ENCODE peak calls at places on chromosomes 4 and X, in six cellular contexts. S, G, R, P, Y and M are unnamed samples.

GRCh38 chr4:187060551-187060950 is 336.9 kb upstream of the FAT1 start:
- DNase-seq in S (no peak), G (no peak), R (no peak), P (no peak), Y (no peak), M (no peak)

GRCh38 chrX:15769300-15769954 is 20.9 kb upstream of the ZRSR2 start:
- DNase-seq in S (no peak), G (no peak), R (no peak), P (no peak), Y (no peak), M (no peak)

GRCh38 chr4:56857601-56858301 is 36.2 kb upstream of the SPINK2 start:
- DNase-seq in S (no peak), G (no peak), R (no peak), P (no peak), Y (no peak), M (no peak)

GRCh38 chr4:158003212-158003611 is 169.6 kb downstream of the GASK1B start:
- DNase-seq in S (no peak), G (no peak), R (no peak), P (no peak), Y (no peak), M (no peak)

GRCh38 chrX:154419688-154420401 is 8.5 kb downstream of the TAFAZZIN start:
- DNase-seq in S (no peak), G (no peak), R (peak; percentile 46), P (no peak), Y (no peak), M (no peak)

GRCh38 chr4:1763550-1764080 is 29.5 kb upstream of the FGFR3 start:
- DNase-seq in S (no peak), G (no peak), R (no peak), P (peak; percentile 23), Y (peak; percentile 54), M (no peak)

GRCh38 chrX:39618178-39618577 is 479.6 kb downstream of the BCOR start:
- DNase-seq in S (no peak), G (no peak), R (no peak), P (no peak), Y (no peak), M (no peak)

GRCh38 chr4:8101213-8101781 is 57.3 kb downstream of the ABLIM2 start:
- DNase-seq in S (no peak), G (no peak), R (peak; percentile 36), P (peak; percentile 84), Y (no peak), M (no peak)

GRCh38 chr4:173025131-173025530 is 143.5 kb upstream of the GALNT7 start:
- DNase-seq in S (peak; percentile 35), G (peak; percentile 58), R (no peak), P (peak; percentile 26), Y (peak; percentile 80), M (peak; percentile 77)

GRCh38 chr4:65599335-65599734 is 71.0 kb downstream of the EPHA5 start:
- DNase-seq in S (no peak), G (no peak), R (no peak), P (no peak), Y (peak; percentile 50), M (no peak)

GRCh38 chr4:51836531-51836930 is 6.4 kb upstream of the DCUN1D4 start:
- DNase-seq in S (no peak), G (no peak), R (no peak), P (no peak), Y (no peak), M (no peak)

GRCh38 chr4:37661643-37662221 is 24.4 kb downstream of the RELL1 start:
- DNase-seq in S (no peak), G (no peak), R (no peak), P (no peak), Y (peak; percentile 44), M (no peak)

GRCh38 chr4:77821775-77822174 is 2.6 kb upstream of the CNOT6L start:
- DNase-seq in S (no peak), G (peak; percentile 73), R (no peak), P (no peak), Y (no peak), M (peak; percentile 42)

GRCh38 chr4:70133473-70133872 is 20.6 kb upstream of the PRR27 start:
- DNase-seq in S (no peak), G (no peak), R (no peak), P (no peak), Y (no peak), M (no peak)

GRCh38 chr4:150385606-150386005 is 196.3 kb upstream of the MAB21L2 start:
- DNase-seq in S (no peak), G (no peak), R (no peak), P (no peak), Y (peak; percentile 89), M (no peak)

GRCh38 chr4:89837385-89837995 is 529 bp upstream of the SNCA start:
- DNase-seq in S (peak; percentile 5), G (no peak), R (no peak), P (no peak), Y (peak; percentile 50), M (no peak)

GRCh38 chr4:154164931-154165839 is 326.4 kb downstream of the DCHS2 start:
- DNase-seq in S (no peak), G (no peak), R (no peak), P (no peak), Y (peak; percentile 95), M (peak; percentile 51)

GRCh38 chr4:138831943-138832342 is 183.6 kb upstream of the NOCT start:
- DNase-seq in S (no peak), G (no peak), R (no peak), P (no peak), Y (no peak), M (no peak)

GRCh38 chr4:90540536-90540935 is 413.3 kb downstream of the CCSER1 start:
- DNase-seq in S (no peak), G (no peak), R (no peak), P (no peak), Y (no peak), M (no peak)

GRCh38 chr4:681736-682451 is 7.1 kb downstream of the SLC49A3 start:
- DNase-seq in S (no peak), G (no peak), R (no peak), P (peak; percentile 90), Y (no peak), M (peak; percentile 58)

GRCh38 chrX:135707880-135708279 is 5.6 kb upstream of the CT45A1 start:
- DNase-seq in S (peak; percentile 8), G (peak; percentile 42), R (no peak), P (peak; percentile 16), Y (no peak), M (peak; percentile 52)

GRCh38 chrX:13966071-13966850 is 63.4 kb downstream of the GEMIN8 start:
- DNase-seq in S (no peak), G (no peak), R (no peak), P (no peak), Y (no peak), M (no peak)

GRCh38 chr4:89254847-89255246 is 52.8 kb downstream of the GPRIN3 start:
- DNase-seq in S (peak; percentile 10), G (peak; percentile 49), R (no peak), P (peak; percentile 40), Y (no peak), M (peak; percentile 24)

GRCh38 chrX:50125480-50125879 is 75.3 kb downstream of the AKAP4 start:
- DNase-seq in S (no peak), G (no peak), R (no peak), P (no peak), Y (no peak), M (no peak)

GRCh38 chr4:137526681-137527080 is 5.6 kb downstream of the PCDH18 start:
- DNase-seq in S (no peak), G (no peak), R (no peak), P (no peak), Y (no peak), M (no peak)

GRCh38 chrX:103565752-103566151 is 19.6 kb upstream of the TCEAL4 start:
- DNase-seq in S (no peak), G (no peak), R (no peak), P (no peak), Y (peak; percentile 55), M (no peak)

GRCh38 chr4:105894570-105895323 is 524 bp upstream of the NPNT start:
- DNase-seq in S (no peak), G (peak; percentile 76), R (no peak), P (peak; percentile 61), Y (peak; percentile 32), M (peak; percentile 23)
- H3K4me3 ChIP-seq in S (peak overlapping the region; percentile 43), G (peak overlapping the region; percentile 82), R (peak overlapping the region; percentile 71), P (peak overlapping the region; percentile 71), Y (peak overlapping the region; percentile 16), M (peak overlapping the region; percentile 54)

GRCh38 chr4:3246458-3247398 is 2.2 kb upstream of the MSANTD1 start:
- DNase-seq in S (no peak), G (no peak), R (no peak), P (no peak), Y (no peak), M (no peak)
- TF ChIP-seq CTCF in S (no peak), G (no peak), R (no peak), P (no peak), Y (no peak), M (no peak)

GRCh38 chrX:84168574-84168973 is 19.4 kb downstream of the RPS6KA6 start:
- DNase-seq in S (peak; percentile 3), G (no peak), R (no peak), P (no peak), Y (no peak), M (no peak)

GRCh38 chrX:84168095-84168494 is 19.9 kb downstream of the RPS6KA6 start:
- DNase-seq in S (no peak), G (no peak), R (no peak), P (no peak), Y (no peak), M (no peak)

GRCh38 chrX:84175274-84175673 is 12.7 kb downstream of the RPS6KA6 start:
- DNase-seq in S (no peak), G (no peak), R (no peak), P (no peak), Y (no peak), M (no peak)

GRCh38 chrX:84174348-84174747 is 13.7 kb downstream of the RPS6KA6 start:
- DNase-seq in S (no peak), G (no peak), R (no peak), P (no peak), Y (no peak), M (no peak)

GRCh38 chrX:84170931-84171330 is 17.1 kb downstream of the RPS6KA6 start:
- DNase-seq in S (no peak), G (no peak), R (no peak), P (no peak), Y (no peak), M (no peak)
- H3K4me3 ChIP-seq in S (no peak overlapping the region), G (no peak overlapping the region), R (no peak overlapping the region), P (no peak overlapping the region), Y (no peak overlapping the region), M (no peak overlapping the region)

DNA sequence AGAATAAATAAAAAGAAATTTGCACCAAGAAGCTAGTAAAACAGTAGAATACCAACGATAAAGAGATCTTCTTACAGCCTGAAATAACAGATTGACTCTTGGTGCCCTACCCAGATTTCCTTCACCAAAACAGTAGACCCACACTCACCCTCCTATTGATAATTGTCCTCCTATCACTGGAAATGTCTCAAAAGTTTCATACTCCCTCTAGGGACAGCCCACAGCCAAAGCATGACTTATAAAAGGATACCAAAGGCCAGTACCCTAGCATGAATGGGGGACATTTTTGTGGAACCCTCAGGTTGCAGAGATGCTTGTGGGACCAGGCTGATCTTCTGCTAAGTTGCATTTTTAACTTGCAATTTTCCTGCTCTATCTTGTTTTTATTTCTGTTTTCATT is 104.1 kb downstream of the INPP4B start:
- DNase-seq in S (no peak), G (no peak), R (no peak), P (no peak), Y (no peak), M (no peak)
- TF ChIP-seq CTCF in S (no peak), G (peak; percentile 3), R (no peak), P (no peak), Y (peak; percentile 13), M (no peak)